ENCODE peak calls at places on chromosomes 4 and X, in seven cellular contexts. One of them, this sample, is unnamed.

GRCh38 chr4:114386637-114387233 is 211.9 kb upstream of the UGT8 start:
- DNase-seq in activated CD8-positive, alpha-beta T cell treated with anti-CD3 and anti-CD28 coated beads for 36 hours: peak
- DNase-seq in C1 segment of cervical spinal cord: no peak
- DNase-seq in hepatocyte: peak
- DNase-seq in AG04450: no peak
- DNase-seq in LoVo: peak
- DNase-seq in T-helper 2 cell: no peak
- DNase-seq in this sample: no peak

GRCh38 chrX:68989865-68990606 is 161.2 kb downstream of the EFNB1 start:
- DNase-seq in activated CD8-positive, alpha-beta T cell treated with anti-CD3 and anti-CD28 coated beads for 36 hours: no peak
- DNase-seq in C1 segment of cervical spinal cord: no peak
- DNase-seq in hepatocyte: peak
- DNase-seq in AG04450: peak
- DNase-seq in LoVo: no peak
- DNase-seq in T-helper 2 cell: no peak
- DNase-seq in this sample: no peak

GRCh38 chrX:56564182-56564885 is 907 bp downstream of the UBQLN2 start:
- DNase-seq in activated CD8-positive, alpha-beta T cell treated with anti-CD3 and anti-CD28 coated beads for 36 hours: peak
- DNase-seq in C1 segment of cervical spinal cord: no peak
- DNase-seq in hepatocyte: peak
- DNase-seq in AG04450: peak
- DNase-seq in LoVo: no peak
- DNase-seq in T-helper 2 cell: no peak
- DNase-seq in this sample: peak

GRCh38 chr4:15469402-15470148 is at the start of gene CC2D2A:
- DNase-seq in activated CD8-positive, alpha-beta T cell treated with anti-CD3 and anti-CD28 coated beads for 36 hours: no peak
- DNase-seq in C1 segment of cervical spinal cord: no peak
- DNase-seq in hepatocyte: peak
- DNase-seq in AG04450: no peak
- DNase-seq in LoVo: no peak
- DNase-seq in T-helper 2 cell: no peak
- DNase-seq in this sample: no peak

GRCh38 chrX:65932173-65933084 is 107.5 kb downstream of the VSIG4 start:
- DNase-seq in activated CD8-positive, alpha-beta T cell treated with anti-CD3 and anti-CD28 coated beads for 36 hours: peak
- DNase-seq in C1 segment of cervical spinal cord: no peak
- DNase-seq in hepatocyte: peak
- DNase-seq in AG04450: no peak
- DNase-seq in LoVo: peak
- DNase-seq in T-helper 2 cell: no peak
- DNase-seq in this sample: no peak

GRCh38 chr4:124459922-124460301 is 252.6 kb downstream of the ANKRD50 start:
- DNase-seq in activated CD8-positive, alpha-beta T cell treated with anti-CD3 and anti-CD28 coated beads for 36 hours: no peak
- DNase-seq in C1 segment of cervical spinal cord: no peak
- DNase-seq in hepatocyte: no peak
- DNase-seq in AG04450: no peak
- DNase-seq in LoVo: no peak
- DNase-seq in T-helper 2 cell: no peak
- DNase-seq in this sample: no peak

GRCh38 chr4:7792616-7793015 is 147.0 kb downstream of the AFAP1 start:
- DNase-seq in activated CD8-positive, alpha-beta T cell treated with anti-CD3 and anti-CD28 coated beads for 36 hours: no peak
- DNase-seq in C1 segment of cervical spinal cord: no peak
- DNase-seq in hepatocyte: no peak
- DNase-seq in AG04450: no peak
- DNase-seq in LoVo: no peak
- DNase-seq in T-helper 2 cell: no peak
- DNase-seq in this sample: no peak

GRCh38 chr4:6595897-6596537 is 21.0 kb downstream of the MAN2B2 start:
- DNase-seq in activated CD8-positive, alpha-beta T cell treated with anti-CD3 and anti-CD28 coated beads for 36 hours: peak
- DNase-seq in C1 segment of cervical spinal cord: no peak
- DNase-seq in hepatocyte: no peak
- DNase-seq in AG04450: no peak
- DNase-seq in LoVo: no peak
- DNase-seq in T-helper 2 cell: no peak
- DNase-seq in this sample: no peak

GRCh38 chr4:153542835-153543234 is 76.7 kb downstream of the TMEM131L start:
- DNase-seq in activated CD8-positive, alpha-beta T cell treated with anti-CD3 and anti-CD28 coated beads for 36 hours: peak
- DNase-seq in C1 segment of cervical spinal cord: no peak
- DNase-seq in hepatocyte: no peak
- DNase-seq in AG04450: no peak
- DNase-seq in LoVo: no peak
- DNase-seq in T-helper 2 cell: no peak
- DNase-seq in this sample: no peak

GRCh38 chr4:73197220-73197619 is 61.4 kb downstream of the ANKRD17 start:
- DNase-seq in activated CD8-positive, alpha-beta T cell treated with anti-CD3 and anti-CD28 coated beads for 36 hours: no peak
- DNase-seq in C1 segment of cervical spinal cord: no peak
- DNase-seq in hepatocyte: no peak
- DNase-seq in AG04450: no peak
- DNase-seq in LoVo: no peak
- DNase-seq in T-helper 2 cell: no peak
- DNase-seq in this sample: no peak

GRCh38 chr4:107853444-107854325 is 29.0 kb downstream of the SGMS2 start:
- DNase-seq in activated CD8-positive, alpha-beta T cell treated with anti-CD3 and anti-CD28 coated beads for 36 hours: no peak
- DNase-seq in C1 segment of cervical spinal cord: no peak
- DNase-seq in hepatocyte: peak
- DNase-seq in AG04450: no peak
- DNase-seq in LoVo: peak
- DNase-seq in T-helper 2 cell: no peak
- DNase-seq in this sample: no peak

GRCh38 chr4:25112349-25113008 is 47.8 kb downstream of the SEPSECS start:
- DNase-seq in activated CD8-positive, alpha-beta T cell treated with anti-CD3 and anti-CD28 coated beads for 36 hours: no peak
- DNase-seq in C1 segment of cervical spinal cord: no peak
- DNase-seq in hepatocyte: no peak
- DNase-seq in AG04450: no peak
- DNase-seq in LoVo: no peak
- DNase-seq in T-helper 2 cell: no peak
- DNase-seq in this sample: no peak

GRCh38 chrX:47177079-47177478 is 16.6 kb upstream of the UBA1 start:
- DNase-seq in activated CD8-positive, alpha-beta T cell treated with anti-CD3 and anti-CD28 coated beads for 36 hours: no peak
- DNase-seq in C1 segment of cervical spinal cord: no peak
- DNase-seq in hepatocyte: no peak
- DNase-seq in AG04450: no peak
- DNase-seq in LoVo: no peak
- DNase-seq in T-helper 2 cell: no peak
- DNase-seq in this sample: no peak

GRCh38 chr4:120228086-120228485 is 161.4 kb upstream of the MAD2L1 start:
- DNase-seq in activated CD8-positive, alpha-beta T cell treated with anti-CD3 and anti-CD28 coated beads for 36 hours: no peak
- DNase-seq in C1 segment of cervical spinal cord: no peak
- DNase-seq in hepatocyte: no peak
- DNase-seq in AG04450: no peak
- DNase-seq in LoVo: no peak
- DNase-seq in T-helper 2 cell: no peak
- DNase-seq in this sample: no peak

GRCh38 chr4:79042079-79042674 is 102.9 kb upstream of the PAQR3 start:
- DNase-seq in activated CD8-positive, alpha-beta T cell treated with anti-CD3 and anti-CD28 coated beads for 36 hours: no peak
- DNase-seq in C1 segment of cervical spinal cord: no peak
- DNase-seq in hepatocyte: peak
- DNase-seq in AG04450: peak
- DNase-seq in LoVo: peak
- DNase-seq in T-helper 2 cell: no peak
- DNase-seq in this sample: no peak

GRCh38 chrX:103586314-103586646 is 965 bp downstream of the TCEAL4 start:
- DNase-seq in activated CD8-positive, alpha-beta T cell treated with anti-CD3 and anti-CD28 coated beads for 36 hours: peak
- DNase-seq in C1 segment of cervical spinal cord: no peak
- DNase-seq in hepatocyte: peak
- DNase-seq in AG04450: no peak
- DNase-seq in LoVo: no peak
- DNase-seq in T-helper 2 cell: no peak
- DNase-seq in this sample: no peak

GRCh38 chr4:86401826-86402225 is 42.0 kb upstream of the MAPK10 start:
- DNase-seq in activated CD8-positive, alpha-beta T cell treated with anti-CD3 and anti-CD28 coated beads for 36 hours: no peak
- DNase-seq in C1 segment of cervical spinal cord: no peak
- DNase-seq in hepatocyte: no peak
- DNase-seq in AG04450: no peak
- DNase-seq in LoVo: no peak
- DNase-seq in T-helper 2 cell: no peak
- DNase-seq in this sample: no peak

GRCh38 chrX:133287860-133288259 is 69.7 kb upstream of the TFDP3 start:
- DNase-seq in activated CD8-positive, alpha-beta T cell treated with anti-CD3 and anti-CD28 coated beads for 36 hours: no peak
- DNase-seq in C1 segment of cervical spinal cord: no peak
- DNase-seq in hepatocyte: no peak
- DNase-seq in AG04450: no peak
- DNase-seq in LoVo: no peak
- DNase-seq in T-helper 2 cell: no peak
- DNase-seq in this sample: no peak

GRCh38 chr4:6948134-6948460 is 38.5 kb downstream of the TBC1D14 start:
- DNase-seq in activated CD8-positive, alpha-beta T cell treated with anti-CD3 and anti-CD28 coated beads for 36 hours: no peak
- DNase-seq in C1 segment of cervical spinal cord: no peak
- DNase-seq in hepatocyte: no peak
- DNase-seq in AG04450: no peak
- DNase-seq in LoVo: no peak
- DNase-seq in T-helper 2 cell: no peak
- DNase-seq in this sample: no peak

This sample was measured in natural killer cell.